ENCODE peak calls at places on chromosomes 7 and 10, in four cellular contexts. One of them, this sample, is unnamed.

GRCh38 chr10:30088178-30088577 is 28.8 kb upstream of the JCAD start:
- DNase-seq in thoracic aorta: no peak
- DNase-seq in activated CD8-positive, alpha-beta memory T cell treated with anti-CD3 and anti-CD28 coated beads for 1 hour: no peak
- DNase-seq in stimulated activated CD8-positive, alpha-beta memory T cell treated with anti-CD3 and anti-CD28 coated beads, Interleukin-15, amount 100 ng/mL, for 4 hours: no peak
- DNase-seq in this sample: no peak

GRCh38 chr7:43612128-43612527 is 29.2 kb downstream of the STK17A start:
- DNase-seq in thoracic aorta: no peak
- DNase-seq in activated CD8-positive, alpha-beta memory T cell treated with anti-CD3 and anti-CD28 coated beads for 1 hour: no peak
- DNase-seq in stimulated activated CD8-positive, alpha-beta memory T cell treated with anti-CD3 and anti-CD28 coated beads, Interleukin-15, amount 100 ng/mL, for 4 hours: no peak
- DNase-seq in this sample: no peak

GRCh38 chr10:11150255-11150731 is 132.6 kb downstream of the CELF2 start:
- DNase-seq in thoracic aorta: no peak
- DNase-seq in activated CD8-positive, alpha-beta memory T cell treated with anti-CD3 and anti-CD28 coated beads for 1 hour: no peak
- DNase-seq in stimulated activated CD8-positive, alpha-beta memory T cell treated with anti-CD3 and anti-CD28 coated beads, Interleukin-15, amount 100 ng/mL, for 4 hours: no peak
- DNase-seq in this sample: no peak

GRCh38 chr7:78165454-78165853 is 366.9 kb downstream of the PHTF2 start:
- DNase-seq in thoracic aorta: no peak
- DNase-seq in activated CD8-positive, alpha-beta memory T cell treated with anti-CD3 and anti-CD28 coated beads for 1 hour: no peak
- DNase-seq in stimulated activated CD8-positive, alpha-beta memory T cell treated with anti-CD3 and anti-CD28 coated beads, Interleukin-15, amount 100 ng/mL, for 4 hours: no peak
- DNase-seq in this sample: no peak

GRCh38 chr7:5636914-5637313 is 144.5 kb downstream of the RNF216 start:
- DNase-seq in thoracic aorta: peak
- DNase-seq in activated CD8-positive, alpha-beta memory T cell treated with anti-CD3 and anti-CD28 coated beads for 1 hour: no peak
- DNase-seq in stimulated activated CD8-positive, alpha-beta memory T cell treated with anti-CD3 and anti-CD28 coated beads, Interleukin-15, amount 100 ng/mL, for 4 hours: no peak
- DNase-seq in this sample: no peak

GRCh38 chr10:70286616-70287015 is 2.8 kb upstream of the NPFFR1 start:
- DNase-seq in thoracic aorta: no peak
- DNase-seq in activated CD8-positive, alpha-beta memory T cell treated with anti-CD3 and anti-CD28 coated beads for 1 hour: no peak
- DNase-seq in stimulated activated CD8-positive, alpha-beta memory T cell treated with anti-CD3 and anti-CD28 coated beads, Interleukin-15, amount 100 ng/mL, for 4 hours: no peak
- DNase-seq in this sample: no peak

GRCh38 chr10:49710966-49711365 is 31.5 kb downstream of the C10orf53 start:
- DNase-seq in thoracic aorta: no peak
- DNase-seq in activated CD8-positive, alpha-beta memory T cell treated with anti-CD3 and anti-CD28 coated beads for 1 hour: no peak
- DNase-seq in stimulated activated CD8-positive, alpha-beta memory T cell treated with anti-CD3 and anti-CD28 coated beads, Interleukin-15, amount 100 ng/mL, for 4 hours: no peak
- DNase-seq in this sample: no peak

GRCh38 chr7:137583199-137583598 is 239.7 kb upstream of the PTN start:
- DNase-seq in thoracic aorta: no peak
- DNase-seq in activated CD8-positive, alpha-beta memory T cell treated with anti-CD3 and anti-CD28 coated beads for 1 hour: no peak
- DNase-seq in stimulated activated CD8-positive, alpha-beta memory T cell treated with anti-CD3 and anti-CD28 coated beads, Interleukin-15, amount 100 ng/mL, for 4 hours: no peak
- DNase-seq in this sample: no peak

GRCh38 chr10:79246209-79246581 is 101.1 kb upstream of the PPIF start:
- DNase-seq in thoracic aorta: peak
- DNase-seq in activated CD8-positive, alpha-beta memory T cell treated with anti-CD3 and anti-CD28 coated beads for 1 hour: no peak
- DNase-seq in stimulated activated CD8-positive, alpha-beta memory T cell treated with anti-CD3 and anti-CD28 coated beads, Interleukin-15, amount 100 ng/mL, for 4 hours: no peak
- DNase-seq in this sample: no peak

GRCh38 chr10:21978191-21978862 is 25.2 kb downstream of the DNAJC1 start:
- DNase-seq in thoracic aorta: no peak
- DNase-seq in activated CD8-positive, alpha-beta memory T cell treated with anti-CD3 and anti-CD28 coated beads for 1 hour: no peak
- DNase-seq in stimulated activated CD8-positive, alpha-beta memory T cell treated with anti-CD3 and anti-CD28 coated beads, Interleukin-15, amount 100 ng/mL, for 4 hours: no peak
- DNase-seq in this sample: no peak

GRCh38 chr7:26630361-26630760 is 234.0 kb downstream of the SKAP2 start:
- DNase-seq in thoracic aorta: no peak
- DNase-seq in activated CD8-positive, alpha-beta memory T cell treated with anti-CD3 and anti-CD28 coated beads for 1 hour: no peak
- DNase-seq in stimulated activated CD8-positive, alpha-beta memory T cell treated with anti-CD3 and anti-CD28 coated beads, Interleukin-15, amount 100 ng/mL, for 4 hours: no peak
- DNase-seq in this sample: no peak

This sample was measured in esophagus squamous epithelium.